ENCODE peak calls at places on chromosomes 11 and 22, in seven cellular contexts. I is small intestine, D is brain microvascular endothelial cell, H is astrocyte of the spinal cord, F is MM.1S, V is pancreas, K is left ventricle myocardium inferior. C is an unnamed sample.

GRCh38 chr11:123186291-123186690 is 8.8 kb downstream of the CLMP start:
- DNase-seq in H (no peak), I (no peak), F (no peak), V (no peak), D (no peak), K (no peak), C (no peak)

GRCh38 chr22:40597541-40598453 is 38.7 kb downstream of the MRTFA start:
- DNase-seq in I (no peak), K (no peak), V (no peak), F (no peak), D (no peak), H (peak), C (no peak)

GRCh38 chr22:24105018-24105360 is 76.3 kb upstream of the SUSD2 start:
- DNase-seq in K (no peak), H (no peak), D (no peak), F (no peak), I (no peak), V (no peak), C (peak)

GRCh38 chr22:31526275-31526674 is 29.9 kb downstream of the SFI1 start:
- DNase-seq in F (no peak), D (no peak), H (no peak), V (no peak), I (no peak), K (no peak), C (no peak)

GRCh38 chr11:60485987-60486386 is 6.6 kb upstream of the MS4A12 start:
- DNase-seq in H (no peak), D (no peak), F (peak), I (peak), V (no peak), K (no peak), C (no peak)

GRCh38 chr22:32545801-32546200 is 71.2 kb downstream of the FBXO7 start:
- DNase-seq in I (no peak), H (no peak), F (no peak), D (peak), K (no peak), V (no peak), C (no peak)

GRCh38 chr11:117180661-117181585 is 2.4 kb downstream of the SIDT2 start:
- DNase-seq in V (peak), D (peak), H (peak), I (peak), K (peak), F (peak), C (peak)

GRCh38 chr11:67406969-67407699 is 3.3 kb downstream of the TBC1D10C start:
- DNase-seq in D (no peak), H (no peak), V (no peak), F (no peak), K (no peak), I (no peak), C (no peak)

GRCh38 chr11:36228689-36229088 is 60.5 kb downstream of the COMMD9 start:
- DNase-seq in I (no peak), D (no peak), K (no peak), F (no peak), H (no peak), V (no peak), C (no peak)

GRCh38 chr11:46693597-46694012 is 6.8 kb downstream of the ARHGAP1 start:
- DNase-seq in K (no peak), V (no peak), I (no peak), D (no peak), H (peak), F (no peak), C (no peak)

GRCh38 chr11:73784080-73784634 is 3.5 kb upstream of the MRPL48 start:
- DNase-seq in H (no peak), I (no peak), V (no peak), F (no peak), K (no peak), D (no peak), C (no peak)

GRCh38 chr22:19526702-19527111 is 2.5 kb upstream of the CLDN5 start:
- DNase-seq in I (no peak), F (no peak), H (no peak), V (no peak), K (no peak), D (no peak), C (no peak)

GRCh38 chr11:96197221-96197620 is 145.8 kb downstream of the MAML2 start:
- DNase-seq in F (no peak), I (no peak), D (no peak), H (no peak), V (no peak), K (no peak), C (no peak)

GRCh38 chr22:45696227-45696626 is 24.6 kb downstream of the ATXN10 start:
- DNase-seq in F (no peak), V (no peak), K (no peak), H (no peak), D (no peak), I (no peak), C (no peak)

GRCh38 chr11:34546511-34547206 is 33.1 kb upstream of the ELF5 start:
- DNase-seq in K (no peak), V (no peak), F (peak), I (peak), H (no peak), D (no peak), C (no peak)

GRCh38 chr22:23119492-23120414 is 22.0 kb downstream of the RSPH14 start:
- DNase-seq in V (no peak), I (peak), D (peak), K (no peak), H (no peak), F (no peak), C (no peak)

GRCh38 chr11:23284626-23285025 is 424.4 kb upstream of the CCDC179 start:
- DNase-seq in D (no peak), V (no peak), H (peak), K (no peak), I (no peak), F (no peak), C (no peak)

GRCh38 chr11:72670041-72670440 is 4.2 kb downstream of the PDE2A start:
- DNase-seq in I (no peak), H (no peak), K (no peak), V (no peak), F (no peak), D (no peak), C (no peak)

GRCh38 chr22:44411226-44412135 is 86.6 kb downstream of the RTL6 start:
- DNase-seq in V (peak), K (no peak), H (no peak), I (no peak), D (no peak), F (no peak), C (no peak)

GRCh38 chr11:70314730-70315129 is 44.2 kb downstream of the PPFIA1 start:
- DNase-seq in K (no peak), H (no peak), D (no peak), F (no peak), I (no peak), V (no peak), C (no peak)

GRCh38 chr22:19995611-19996339 is 20.8 kb downstream of the ARVCF start:
- DNase-seq in F (no peak), K (no peak), V (no peak), I (no peak), D (no peak), H (no peak), C (no peak)

GRCh38 chr11:11985954-11986949 is 22.2 kb downstream of the DKK3 start:
- DNase-seq in I (no peak), K (no peak), H (no peak), D (no peak), V (no peak), F (no peak), C (no peak)

GRCh38 chr22:35398574-35398973 is 1.4 kb upstream of the MCM5 start:
- DNase-seq in F (no peak), I (no peak), D (no peak), V (no peak), K (no peak), H (no peak), C (no peak)

GRCh38 chr11:111088872-111089271 is 156.7 kb upstream of the POU2AF2 start:
- DNase-seq in D (no peak), I (no peak), F (no peak), V (no peak), H (no peak), K (no peak), C (no peak)

GRCh38 chr11:13140028-13140870 is 131.1 kb downstream of the RASSF10 start:
- DNase-seq in I (peak), F (no peak), V (peak), K (no peak), H (peak), D (peak), C (peak)

GRCh38 chr22:30802202-30803166 is 107.8 kb downstream of the OSBP2 start:
- DNase-seq in F (peak), I (peak), K (peak), D (peak), H (peak), V (peak), C (peak)

GRCh38 chr22:30665786-30666185 is 1.9 kb downstream of the DUSP18 start:
- DNase-seq in K (no peak), V (no peak), H (no peak), I (peak), D (no peak), F (no peak), C (no peak)

GRCh38 chr11:109123811-109124787 is 297.9 kb upstream of the C11orf87 start:
- DNase-seq in V (no peak), H (peak), I (no peak), F (no peak), D (peak), K (peak), C (no peak)

GRCh38 chr11:77074626-77075221 is 8.0 kb downstream of the CAPN5 start:
- DNase-seq in V (peak), I (no peak), F (no peak), D (no peak), H (no peak), K (no peak), C (no peak)

GRCh38 chr11:88246680-88247079 is 71.4 kb upstream of the RAB38 start:
- DNase-seq in I (no peak), F (no peak), H (peak), V (no peak), K (no peak), D (peak), C (peak)

GRCh38 chr11:120707098-120707497 is 195.6 kb downstream of the GRIK4 start:
- DNase-seq in D (peak), I (peak), V (no peak), K (no peak), F (no peak), H (peak), C (no peak)
- H3K4me3 ChIP-seq in D (no peak), I (no peak), V (no peak), K (no peak), F (no peak), H (no peak), C (no peak)

GRCh38 chr22:21992593-21993237 is 10.1 kb upstream of the TOP3B start:
- DNase-seq in I (no peak), K (no peak), V (no peak), D (no peak), H (no peak), F (no peak), C (no peak)

GRCh38 chr22:21991774-21992173 is 9.2 kb upstream of the TOP3B start:
- DNase-seq in K (no peak), I (no peak), H (no peak), V (no peak), D (no peak), F (no peak), C (no peak)

GRCh38 chr22:21990449-21991308 is 8.1 kb upstream of the TOP3B start:
- DNase-seq in V (no peak), K (no peak), D (no peak), H (no peak), F (no peak), I (no peak), C (peak)

GRCh38 chr22:21989049-21989448 is 6.5 kb upstream of the TOP3B start:
- DNase-seq in K (no peak), F (no peak), I (no peak), V (no peak), D (no peak), H (no peak), C (no peak)

GRCh38 chr22:21991309-21991596 is 8.7 kb upstream of the TOP3B start:
- DNase-seq in D (no peak), K (no peak), H (no peak), F (no peak), I (no peak), V (no peak), C (no peak)
- H3K4me3 ChIP-seq in D (no peak), K (no peak), H (no peak), F (no peak), I (no peak), V (no peak), C (no peak)

GRCh38 chr11:119476038-119476437 is 53.1 kb upstream of the THY1 start:
- DNase-seq in H (no peak), F (no peak), V (no peak), I (no peak), K (no peak), D (no peak), C (no peak)
- H3K4me3 ChIP-seq in H (no peak), F (no peak), V (no peak), I (no peak), K (no peak), D (no peak), C (no peak)

GRCh38 chr11:61697764-61698163 is 17.6 kb downstream of the DAGLA start:
- DNase-seq in V (no peak), K (no peak), F (no peak), D (no peak), I (no peak), H (no peak), C (no peak)

GRCh38 chr11:61699737-61700160 is 19.6 kb downstream of the DAGLA start:
- DNase-seq in K (peak), I (peak), D (no peak), H (no peak), F (no peak), V (peak), C (no peak)

GRCh38 chr11:61696602-61697001 is 16.4 kb downstream of the DAGLA start:
- DNase-seq in D (no peak), K (no peak), V (no peak), H (no peak), F (no peak), I (no peak), C (no peak)

GRCh38 chr11:61697093-61697492 is 16.9 kb downstream of the DAGLA start:
- DNase-seq in V (no peak), H (no peak), I (no peak), K (no peak), F (no peak), D (no peak), C (no peak)

GRCh38 chr11:61698173-61698965 is 18.2 kb downstream of the DAGLA start:
- DNase-seq in V (no peak), I (no peak), D (no peak), F (no peak), K (no peak), H (no peak), C (no peak)
- H3K4me3 ChIP-seq in V (no peak), I (no peak), D (no peak), F (no peak), K (no peak), H (no peak), C (no peak)

DNA sequence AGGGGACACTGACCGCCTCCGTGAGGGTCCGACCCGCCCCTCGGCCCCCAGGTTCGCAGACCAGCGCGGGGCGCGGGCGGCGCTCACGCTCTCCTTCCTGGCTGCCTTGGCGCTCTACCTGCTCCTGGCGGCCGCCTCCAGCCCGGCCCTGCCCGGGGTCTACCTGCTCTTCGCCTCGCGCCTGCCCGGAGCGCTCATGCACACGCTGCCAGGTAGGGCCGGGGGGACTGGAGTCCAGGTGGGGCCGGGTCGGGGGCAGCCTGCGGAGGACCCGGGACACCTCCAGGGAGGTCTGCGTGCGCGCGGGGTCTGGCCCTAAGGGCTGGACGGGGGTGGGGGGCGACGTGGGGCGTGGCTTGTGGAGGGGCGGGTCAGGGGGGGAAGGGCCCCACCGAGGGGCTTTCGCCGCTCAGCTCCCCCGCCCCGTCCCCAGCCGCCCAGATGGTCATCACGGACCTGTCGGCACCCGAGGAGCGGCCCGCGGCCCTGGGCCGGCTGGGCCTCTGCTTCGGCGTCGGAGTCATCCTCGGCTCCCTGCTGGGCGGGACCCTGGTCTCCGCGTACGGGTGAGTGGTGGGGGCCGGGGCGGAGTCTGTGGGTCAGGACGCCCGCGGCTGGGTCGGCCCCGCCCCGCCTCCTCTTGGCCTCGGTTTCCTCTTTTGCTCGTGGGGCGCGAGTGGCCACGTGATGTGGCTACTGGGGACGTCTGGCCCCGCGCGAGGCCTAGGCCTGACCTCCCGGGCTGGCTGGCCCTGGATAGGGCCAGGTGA is 19.9 kb downstream of the PHLDA2 start:
- DNase-seq in D (no peak), V (no peak), F (no peak), H (no peak), K (no peak), I (no peak), C (no peak)
- H3K4me3 ChIP-seq in D (no peak), V (no peak), F (no peak), H (no peak), K (peak), I (no peak), C (no peak)

DNA sequence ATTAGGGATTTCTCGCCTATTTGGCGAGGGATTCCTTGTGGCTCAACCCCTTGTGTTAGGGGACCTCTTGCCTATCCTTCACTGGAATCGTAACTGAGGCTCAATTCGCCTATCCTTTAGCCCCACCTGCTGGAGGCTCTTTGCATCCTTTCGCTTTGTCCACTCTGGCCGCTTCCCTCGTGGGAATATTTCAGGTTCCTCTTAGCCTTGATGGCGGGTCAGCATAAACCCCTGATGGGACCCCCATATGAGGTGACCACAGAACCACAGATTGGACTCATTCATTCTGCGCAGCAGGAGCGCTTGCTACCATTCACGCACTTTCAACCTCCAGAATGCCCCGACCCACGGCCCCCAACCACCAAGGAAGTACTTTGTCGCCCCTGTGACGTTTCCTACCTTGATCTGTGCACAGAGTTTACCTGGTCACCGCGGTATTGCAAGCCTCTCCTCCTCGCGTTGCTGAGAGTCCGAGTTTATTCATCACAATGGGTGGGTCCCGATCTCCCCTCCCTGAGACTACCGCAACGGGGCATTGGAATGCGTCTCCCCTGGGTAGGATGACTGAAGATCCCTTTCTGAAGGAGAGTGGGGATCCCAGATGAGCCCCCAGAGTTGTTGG is at the start of gene OR52N2:
- DNase-seq in F (peak), V (peak), I (peak), K (peak), D (peak), H (peak), C (peak)
- H3K4me3 ChIP-seq in F (peak), V (peak), I (peak), K (peak), D (peak), H (peak), C (peak)